ENCODE peak calls at places on chromosomes 7 and 10, in eight cellular contexts. One of them, this sample, is unnamed.

GRCh38 chr7:74051629-74052410 is 23.8 kb downstream of the ELN start:
- DNase-seq in psoas muscle: peak; percentile 59
- DNase-seq in EL: peak; percentile 36
- DNase-seq in IMR-90: no peak
- DNase-seq in HEK293T: no peak
- DNase-seq in Right ventricle myocardium superior: no peak
- DNase-seq in activated naive CD4-positive, alpha-beta T cell treated with Interleukin-2 at 50 U/mL for 16 hours: no peak
- DNase-seq in AG09309: no peak
- DNase-seq in this sample: peak; percentile 46

GRCh38 chr7:108293190-108293612 is 163.0 kb downstream of the NRCAM start:
- DNase-seq in Right ventricle myocardium superior: no peak
- DNase-seq in IMR-90: no peak
- DNase-seq in psoas muscle: no peak
- DNase-seq in HEK293T: no peak
- DNase-seq in AG09309: no peak
- DNase-seq in activated naive CD4-positive, alpha-beta T cell treated with Interleukin-2 at 50 U/mL for 16 hours: no peak
- DNase-seq in EL: no peak
- DNase-seq in this sample: no peak

GRCh38 chr7:93461350-93461749 is 113.2 kb downstream of the CALCR start:
- DNase-seq in Right ventricle myocardium superior: no peak
- DNase-seq in activated naive CD4-positive, alpha-beta T cell treated with Interleukin-2 at 50 U/mL for 16 hours: no peak
- DNase-seq in AG09309: no peak
- DNase-seq in HEK293T: no peak
- DNase-seq in IMR-90: no peak
- DNase-seq in EL: no peak
- DNase-seq in psoas muscle: no peak
- DNase-seq in this sample: no peak

GRCh38 chr7:39978252-39978934 is 28.3 kb downstream of the CDK13 start:
- DNase-seq in EL: no peak
- DNase-seq in AG09309: no peak
- DNase-seq in psoas muscle: no peak
- DNase-seq in IMR-90: no peak
- DNase-seq in activated naive CD4-positive, alpha-beta T cell treated with Interleukin-2 at 50 U/mL for 16 hours: no peak
- DNase-seq in Right ventricle myocardium superior: no peak
- DNase-seq in HEK293T: no peak
- DNase-seq in this sample: no peak

GRCh38 chr7:135808206-135808605 is 59.6 kb upstream of the FAM180A start:
- DNase-seq in EL: no peak
- DNase-seq in activated naive CD4-positive, alpha-beta T cell treated with Interleukin-2 at 50 U/mL for 16 hours: no peak
- DNase-seq in AG09309: no peak
- DNase-seq in IMR-90: no peak
- DNase-seq in HEK293T: no peak
- DNase-seq in Right ventricle myocardium superior: no peak
- DNase-seq in psoas muscle: peak; percentile 74
- DNase-seq in this sample: no peak

GRCh38 chr10:79192677-79193003 is 123.9 kb downstream of the ZMIZ1 start:
- DNase-seq in AG09309: no peak
- DNase-seq in HEK293T: no peak
- DNase-seq in IMR-90: peak; percentile 73
- DNase-seq in Right ventricle myocardium superior: no peak
- DNase-seq in EL: peak; percentile 83
- DNase-seq in psoas muscle: peak; percentile 74
- DNase-seq in activated naive CD4-positive, alpha-beta T cell treated with Interleukin-2 at 50 U/mL for 16 hours: no peak
- DNase-seq in this sample: peak; percentile 84

GRCh38 chr10:89151857-89152256 is 55.3 kb downstream of the CH25H start:
- DNase-seq in IMR-90: peak; percentile 89
- DNase-seq in AG09309: peak; percentile 80
- DNase-seq in EL: peak; percentile 26
- DNase-seq in activated naive CD4-positive, alpha-beta T cell treated with Interleukin-2 at 50 U/mL for 16 hours: no peak
- DNase-seq in Right ventricle myocardium superior: no peak
- DNase-seq in HEK293T: no peak
- DNase-seq in psoas muscle: no peak
- DNase-seq in this sample: peak; percentile 80

GRCh38 chr10:101824736-101825135 is 6.5 kb upstream of the OGA start:
- DNase-seq in Right ventricle myocardium superior: no peak
- DNase-seq in AG09309: no peak
- DNase-seq in EL: no peak
- DNase-seq in HEK293T: no peak
- DNase-seq in psoas muscle: no peak
- DNase-seq in IMR-90: no peak
- DNase-seq in activated naive CD4-positive, alpha-beta T cell treated with Interleukin-2 at 50 U/mL for 16 hours: no peak
- DNase-seq in this sample: no peak

GRCh38 chr10:69223028-69223342 is 2.9 kb downstream of the HKDC1 start:
- DNase-seq in activated naive CD4-positive, alpha-beta T cell treated with Interleukin-2 at 50 U/mL for 16 hours: no peak
- DNase-seq in Right ventricle myocardium superior: no peak
- DNase-seq in AG09309: no peak
- DNase-seq in EL: no peak
- DNase-seq in IMR-90: no peak
- DNase-seq in psoas muscle: no peak
- DNase-seq in HEK293T: no peak
- DNase-seq in this sample: no peak

GRCh38 chr7:112416127-112416526 is 34.1 kb upstream of the IFRD1 start:
- DNase-seq in AG09309: no peak
- DNase-seq in HEK293T: no peak
- DNase-seq in psoas muscle: no peak
- DNase-seq in Right ventricle myocardium superior: no peak
- DNase-seq in EL: peak; percentile 30
- DNase-seq in activated naive CD4-positive, alpha-beta T cell treated with Interleukin-2 at 50 U/mL for 16 hours: no peak
- DNase-seq in IMR-90: peak; percentile 47
- DNase-seq in this sample: peak; percentile 67

GRCh38 chr10:122461729-122462532 is 578 bp downstream of the HTRA1 start:
- DNase-seq in AG09309: no peak
- DNase-seq in EL: no peak
- DNase-seq in psoas muscle: peak; percentile 62
- DNase-seq in activated naive CD4-positive, alpha-beta T cell treated with Interleukin-2 at 50 U/mL for 16 hours: no peak
- DNase-seq in Right ventricle myocardium superior: peak; percentile 51
- DNase-seq in HEK293T: no peak
- DNase-seq in IMR-90: no peak
- DNase-seq in this sample: peak; percentile 57

GRCh38 chr10:7085913-7086589 is 324.8 kb downstream of the SFMBT2 start:
- DNase-seq in EL: no peak
- DNase-seq in psoas muscle: no peak
- DNase-seq in Right ventricle myocardium superior: no peak
- DNase-seq in activated naive CD4-positive, alpha-beta T cell treated with Interleukin-2 at 50 U/mL for 16 hours: no peak
- DNase-seq in HEK293T: peak; percentile 72
- DNase-seq in AG09309: no peak
- DNase-seq in IMR-90: peak; percentile 72
- DNase-seq in this sample: peak; percentile 57

GRCh38 chr10:77524300-77524711 is 113.3 kb downstream of the KCNMA1 start:
- DNase-seq in AG09309: peak; percentile 83
- DNase-seq in activated naive CD4-positive, alpha-beta T cell treated with Interleukin-2 at 50 U/mL for 16 hours: no peak
- DNase-seq in Right ventricle myocardium superior: no peak
- DNase-seq in EL: peak; percentile 96
- DNase-seq in psoas muscle: no peak
- DNase-seq in IMR-90: peak; percentile 87
- DNase-seq in HEK293T: no peak
- DNase-seq in this sample: peak; percentile 85

GRCh38 chr10:58512470-58513188 is at the start of gene BICC1:
- DNase-seq in activated naive CD4-positive, alpha-beta T cell treated with Interleukin-2 at 50 U/mL for 16 hours: no peak
- DNase-seq in IMR-90: peak; percentile 38
- DNase-seq in EL: peak; percentile 70
- DNase-seq in Right ventricle myocardium superior: peak; percentile 62
- DNase-seq in psoas muscle: peak; percentile 73
- DNase-seq in AG09309: no peak
- DNase-seq in HEK293T: peak; percentile 69
- DNase-seq in this sample: peak; percentile 81

GRCh38 chr10:110901954-110902819 is 16.8 kb downstream of the BBIP1 start:
- DNase-seq in EL: peak; percentile 59
- DNase-seq in IMR-90: peak; percentile 80
- DNase-seq in Right ventricle myocardium superior: no peak
- DNase-seq in psoas muscle: no peak
- DNase-seq in HEK293T: no peak
- DNase-seq in activated naive CD4-positive, alpha-beta T cell treated with Interleukin-2 at 50 U/mL for 16 hours: peak; percentile 53
- DNase-seq in AG09309: peak; percentile 48
- DNase-seq in this sample: peak; percentile 87

GRCh38 chr7:77831481-77831880 is 32.9 kb downstream of the PHTF2 start:
- DNase-seq in Right ventricle myocardium superior: no peak
- DNase-seq in activated naive CD4-positive, alpha-beta T cell treated with Interleukin-2 at 50 U/mL for 16 hours: peak; percentile 60
- DNase-seq in IMR-90: no peak
- DNase-seq in psoas muscle: no peak
- DNase-seq in EL: no peak
- DNase-seq in AG09309: no peak
- DNase-seq in HEK293T: no peak
- DNase-seq in this sample: no peak

GRCh38 chr10:128602183-128602582 is 476.0 kb upstream of the MKI67 start:
- DNase-seq in EL: no peak
- DNase-seq in AG09309: no peak
- DNase-seq in activated naive CD4-positive, alpha-beta T cell treated with Interleukin-2 at 50 U/mL for 16 hours: no peak
- DNase-seq in IMR-90: no peak
- DNase-seq in HEK293T: no peak
- DNase-seq in Right ventricle myocardium superior: no peak
- DNase-seq in psoas muscle: no peak
- DNase-seq in this sample: no peak

GRCh38 chr7:44348300-44348699 is 22.9 kb upstream of the CAMK2B start:
- DNase-seq in HEK293T: peak; percentile 26
- DNase-seq in Right ventricle myocardium superior: no peak
- DNase-seq in IMR-90: peak; percentile 39
- DNase-seq in AG09309: no peak
- DNase-seq in psoas muscle: no peak
- DNase-seq in activated naive CD4-positive, alpha-beta T cell treated with Interleukin-2 at 50 U/mL for 16 hours: no peak
- DNase-seq in EL: peak; percentile 72
- DNase-seq in this sample: peak; percentile 66

GRCh38 chr10:119080521-119081259 is at the start of gene EIF3A:
- DNase-seq in IMR-90: peak; percentile 90
- DNase-seq in Right ventricle myocardium superior: peak; percentile 96
- DNase-seq in EL: peak; percentile 92
- DNase-seq in HEK293T: peak; percentile 97
- DNase-seq in AG09309: peak; percentile 67
- DNase-seq in psoas muscle: peak; percentile 97
- DNase-seq in activated naive CD4-positive, alpha-beta T cell treated with Interleukin-2 at 50 U/mL for 16 hours: peak; percentile 92
- DNase-seq in this sample: peak; percentile 93

GRCh38 chr7:94420321-94420720 is 25.6 kb downstream of the COL1A2 start:
- DNase-seq in activated naive CD4-positive, alpha-beta T cell treated with Interleukin-2 at 50 U/mL for 16 hours: no peak
- DNase-seq in psoas muscle: no peak
- DNase-seq in AG09309: no peak
- DNase-seq in Right ventricle myocardium superior: no peak
- DNase-seq in HEK293T: no peak
- DNase-seq in EL: no peak
- DNase-seq in IMR-90: peak; percentile 35
- DNase-seq in this sample: no peak

GRCh38 chr10:61284222-61284890 is 168.8 kb downstream of the TMEM26 start:
- DNase-seq in AG09309: peak; percentile 68
- DNase-seq in HEK293T: peak; percentile 30
- DNase-seq in IMR-90: peak; percentile 77
- DNase-seq in Right ventricle myocardium superior: no peak
- DNase-seq in psoas muscle: no peak
- DNase-seq in EL: peak; percentile 74
- DNase-seq in activated naive CD4-positive, alpha-beta T cell treated with Interleukin-2 at 50 U/mL for 16 hours: no peak
- DNase-seq in this sample: peak; percentile 45

GRCh38 chr10:124249812-124250432 is 156.5 kb upstream of the CHST15 start:
- DNase-seq in Right ventricle myocardium superior: no peak
- DNase-seq in EL: no peak
- DNase-seq in psoas muscle: no peak
- DNase-seq in HEK293T: peak; percentile 40
- DNase-seq in AG09309: no peak
- DNase-seq in activated naive CD4-positive, alpha-beta T cell treated with Interleukin-2 at 50 U/mL for 16 hours: no peak
- DNase-seq in IMR-90: no peak
- DNase-seq in this sample: no peak

GRCh38 chr10:114478281-114478680 is 74.0 kb upstream of the AFAP1L2 start:
- DNase-seq in Right ventricle myocardium superior: no peak
- DNase-seq in IMR-90: no peak
- DNase-seq in EL: no peak
- DNase-seq in activated naive CD4-positive, alpha-beta T cell treated with Interleukin-2 at 50 U/mL for 16 hours: no peak
- DNase-seq in HEK293T: no peak
- DNase-seq in psoas muscle: no peak
- DNase-seq in AG09309: no peak
- DNase-seq in this sample: no peak

GRCh38 chr10:35339946-35340345 is 3.6 kb downstream of the CCNY start:
- DNase-seq in activated naive CD4-positive, alpha-beta T cell treated with Interleukin-2 at 50 U/mL for 16 hours: no peak
- DNase-seq in EL: peak; percentile 14
- DNase-seq in IMR-90: peak; percentile 39
- DNase-seq in AG09309: no peak
- DNase-seq in Right ventricle myocardium superior: no peak
- DNase-seq in HEK293T: no peak
- DNase-seq in psoas muscle: no peak
- DNase-seq in this sample: no peak

GRCh38 chr7:74480861-74481417 is 27.2 kb downstream of the GTF2IRD1 start:
- DNase-seq in Right ventricle myocardium superior: peak; percentile 60
- DNase-seq in HEK293T: no peak
- DNase-seq in EL: peak; percentile 85
- DNase-seq in activated naive CD4-positive, alpha-beta T cell treated with Interleukin-2 at 50 U/mL for 16 hours: no peak
- DNase-seq in IMR-90: peak; percentile 51
- DNase-seq in psoas muscle: peak; percentile 78
- DNase-seq in AG09309: peak; percentile 67
- DNase-seq in this sample: peak; percentile 45

GRCh38 chr10:17756557-17757208 is 4.7 kb downstream of the TMEM236 start:
- DNase-seq in HEK293T: no peak
- DNase-seq in AG09309: no peak
- DNase-seq in activated naive CD4-positive, alpha-beta T cell treated with Interleukin-2 at 50 U/mL for 16 hours: no peak
- DNase-seq in IMR-90: peak; percentile 22
- DNase-seq in psoas muscle: no peak
- DNase-seq in EL: no peak
- DNase-seq in Right ventricle myocardium superior: no peak
- DNase-seq in this sample: no peak

GRCh38 chr7:120825152-120825551 is 32.8 kb downstream of the TSPAN12 start:
- DNase-seq in EL: no peak
- DNase-seq in psoas muscle: no peak
- DNase-seq in AG09309: no peak
- DNase-seq in IMR-90: peak; percentile 46
- DNase-seq in Right ventricle myocardium superior: no peak
- DNase-seq in HEK293T: no peak
- DNase-seq in activated naive CD4-positive, alpha-beta T cell treated with Interleukin-2 at 50 U/mL for 16 hours: no peak
- DNase-seq in this sample: no peak

GRCh38 chr7:46206474-46207060 is 285.5 kb upstream of the IGFBP3 start:
- DNase-seq in EL: no peak
- DNase-seq in HEK293T: no peak
- DNase-seq in Right ventricle myocardium superior: no peak
- DNase-seq in psoas muscle: no peak
- DNase-seq in activated naive CD4-positive, alpha-beta T cell treated with Interleukin-2 at 50 U/mL for 16 hours: no peak
- DNase-seq in IMR-90: peak; percentile 32
- DNase-seq in AG09309: no peak
- DNase-seq in this sample: no peak

GRCh38 chr7:69947998-69948397 is 349.7 kb downstream of the AUTS2 start:
- DNase-seq in EL: no peak
- DNase-seq in AG09309: no peak
- DNase-seq in IMR-90: no peak
- DNase-seq in activated naive CD4-positive, alpha-beta T cell treated with Interleukin-2 at 50 U/mL for 16 hours: no peak
- DNase-seq in Right ventricle myocardium superior: no peak
- DNase-seq in psoas muscle: no peak
- DNase-seq in HEK293T: no peak
- DNase-seq in this sample: no peak